ENCODE peak calls at places on chromosomes 5 and 9, in four cellular contexts. One of them, this sample, is unnamed.

GRCh38 chr5:154479160-154479943 is 1.3 kb upstream of the HAND1 start:
- DNase-seq in hepatocyte: no peak
- DNase-seq in PC-3: no peak
- DNase-seq in GM23338: peak; percentile 81
- DNase-seq in this sample: no peak

GRCh38 chr5:78896128-78896527 is 89.0 kb downstream of the ARSB start:
- DNase-seq in GM23338: no peak
- DNase-seq in hepatocyte: no peak
- DNase-seq in PC-3: peak; percentile 20
- DNase-seq in this sample: no peak

GRCh38 chr9:73553295-73553694 is 401.6 kb downstream of the ANXA1 start:
- DNase-seq in GM23338: no peak
- DNase-seq in hepatocyte: no peak
- DNase-seq in PC-3: no peak
- DNase-seq in this sample: no peak

GRCh38 chr5:157575096-157575872 is at the start of gene ADAM19:
- DNase-seq in PC-3: peak; percentile 86
- DNase-seq in GM23338: peak; percentile 79
- DNase-seq in hepatocyte: peak; percentile 75
- DNase-seq in this sample: no peak

GRCh38 chr9:137311971-137312851 is 10.1 kb upstream of the NRARP start:
- DNase-seq in PC-3: no peak
- DNase-seq in GM23338: no peak
- DNase-seq in hepatocyte: no peak
- DNase-seq in this sample: no peak

GRCh38 chr5:36730537-36731216 is 124.3 kb downstream of the SLC1A3 start:
- DNase-seq in GM23338: no peak
- DNase-seq in hepatocyte: no peak
- DNase-seq in PC-3: no peak
- DNase-seq in this sample: no peak

GRCh38 chr5:6504677-6505414 is 56.2 kb downstream of the UBE2QL1 start:
- DNase-seq in GM23338: no peak
- DNase-seq in PC-3: peak; percentile 99
- DNase-seq in hepatocyte: peak; percentile 30
- DNase-seq in this sample: no peak

GRCh38 chr5:15992918-15993317 is 186.7 kb downstream of the MARCHF11 start:
- DNase-seq in PC-3: peak; percentile 61
- DNase-seq in GM23338: no peak
- DNase-seq in hepatocyte: no peak
- DNase-seq in this sample: no peak

GRCh38 chr9:6218099-6218502 is 2.5 kb downstream of the IL33 start:
- DNase-seq in PC-3: peak; percentile 25
- DNase-seq in hepatocyte: no peak
- DNase-seq in GM23338: peak; percentile 33
- DNase-seq in this sample: no peak

GRCh38 chr5:174311531-174312269 is 266.2 kb downstream of the NSG2 start:
- DNase-seq in hepatocyte: peak; percentile 81
- DNase-seq in PC-3: peak; percentile 68
- DNase-seq in GM23338: peak; percentile 91
- DNase-seq in this sample: peak; percentile 70

GRCh38 chr5:151773979-151774378 is 2.2 kb downstream of the G3BP1 start:
- DNase-seq in PC-3: peak; percentile 29
- DNase-seq in GM23338: no peak
- DNase-seq in hepatocyte: no peak
- DNase-seq in this sample: no peak

GRCh38 chr5:148952097-148952828 is 110.6 kb downstream of the SH3TC2 start:
- DNase-seq in GM23338: no peak
- DNase-seq in PC-3: no peak
- DNase-seq in hepatocyte: no peak
- DNase-seq in this sample: no peak
- H3K4me2 ChIP-seq in GM23338: peak overlapping the region; percentile 40
- H3K4me2 ChIP-seq in PC-3: no peak overlapping the region
- H3K4me2 ChIP-seq in hepatocyte: no peak overlapping the region
- H3K4me2 ChIP-seq in this sample: no peak overlapping the region

DNA sequence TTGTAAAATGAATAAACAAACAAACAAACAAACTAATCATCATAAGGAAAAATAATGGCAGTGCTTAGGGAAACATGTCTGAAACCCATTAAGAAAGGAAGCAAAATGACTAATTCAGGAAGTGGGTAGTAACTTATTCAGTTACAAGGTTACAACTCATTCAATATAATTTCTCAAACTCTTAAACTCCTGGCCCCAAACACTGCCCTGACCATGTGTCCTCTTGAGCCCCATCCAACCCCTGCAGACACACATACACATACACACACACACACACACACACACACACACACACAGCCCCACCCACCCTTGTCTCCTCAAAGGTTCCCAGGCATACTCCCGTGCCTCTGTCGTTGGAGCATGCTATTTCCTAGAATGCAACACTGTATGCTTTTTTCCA is 193.9 kb downstream of the SEC61B start:
- DNase-seq in hepatocyte: no peak
- DNase-seq in GM23338: no peak
- DNase-seq in PC-3: peak; percentile 13
- DNase-seq in this sample: no peak
- TF ChIP-seq EZH2phosphoT487 in hepatocyte: no peak
- TF ChIP-seq EZH2phosphoT487 in GM23338: no peak
- TF ChIP-seq EZH2phosphoT487 in PC-3: no peak
- TF ChIP-seq EZH2phosphoT487 in this sample: no peak

DNA sequence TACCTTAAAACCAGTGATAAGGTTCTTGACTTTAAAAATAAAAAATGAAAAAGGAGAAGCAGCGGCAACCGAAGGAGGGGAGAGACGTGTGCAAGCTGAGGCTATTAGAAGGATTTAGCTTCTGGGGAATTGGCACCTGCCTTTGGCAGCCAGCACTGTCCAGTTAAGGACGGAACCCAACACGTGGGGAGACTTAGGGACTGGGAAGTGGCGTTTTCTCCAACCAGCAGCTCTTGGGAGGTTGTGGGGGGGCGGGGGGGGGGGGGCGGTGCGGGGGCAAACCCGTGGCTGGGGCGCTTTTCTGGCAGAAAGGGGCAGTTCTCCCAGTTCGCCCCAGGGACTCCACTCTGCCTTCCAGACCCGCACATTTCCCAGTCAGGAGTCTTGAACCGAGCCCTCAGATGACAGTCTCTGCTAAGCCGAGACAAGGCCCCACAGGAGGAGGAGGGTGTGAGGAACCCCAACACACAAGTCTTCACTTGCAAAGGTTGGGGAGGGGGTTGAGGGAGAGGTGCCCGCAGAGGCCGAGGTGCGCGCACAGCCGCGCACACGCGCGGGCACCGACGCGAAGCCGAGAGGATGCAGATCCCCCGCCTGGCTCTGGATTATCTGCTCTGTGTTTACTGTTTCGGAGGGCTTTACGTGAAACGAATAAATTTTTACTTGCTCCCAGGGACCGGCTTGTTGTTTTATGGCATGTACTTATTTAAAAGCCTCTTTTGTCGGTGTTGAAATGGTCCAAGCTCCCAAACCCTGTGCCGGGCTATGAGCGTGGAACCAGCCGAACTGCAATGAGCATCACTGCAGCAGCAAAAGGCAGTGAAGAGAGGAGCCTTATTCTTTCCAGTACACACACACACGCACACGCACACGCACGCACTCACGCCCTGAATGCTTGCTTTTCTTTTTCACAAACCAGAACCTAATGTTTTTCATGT is 297.5 kb downstream of the PARP8 start:
- DNase-seq in GM23338: peak; percentile 34
- DNase-seq in PC-3: no peak
- DNase-seq in hepatocyte: peak; percentile 38
- DNase-seq in this sample: no peak
- TF ChIP-seq EZH2 in GM23338: peak; percentile 77
- TF ChIP-seq EZH2 in PC-3: no peak
- TF ChIP-seq EZH2 in hepatocyte: no peak
- TF ChIP-seq EZH2 in this sample: no peak

GRCh38 chr5:58019614-58020013 is 440.3 kb downstream of the PLK2 start:
- DNase-seq in PC-3: no peak
- DNase-seq in GM23338: no peak
- DNase-seq in hepatocyte: peak; percentile 4
- DNase-seq in this sample: no peak
- H3K4me2 ChIP-seq in PC-3: no peak overlapping the region
- H3K4me2 ChIP-seq in GM23338: no peak overlapping the region
- H3K4me2 ChIP-seq in hepatocyte: no peak overlapping the region
- H3K4me2 ChIP-seq in this sample: no peak overlapping the region

This sample was measured in MM.1S.